ENCODE peak calls at places on chromosomes 3 and 15, in ten cellular contexts. C, S, M, E, F, R, U, B, P and A are unnamed samples.

GRCh38 chr3:192957441-192957951 is 39.8 kb upstream of the MB21D2 start:
- DNase-seq in C (peak; percentile 5), S (no peak), M (no peak), E (no peak), F (peak; percentile 78), R (no peak), U (no peak), B (no peak), P (no peak), A (no peak)

GRCh38 chr3:195559723-195560409 is 16.7 kb upstream of the PPP1R2 start:
- DNase-seq in C (no peak), S (peak; percentile 90), M (no peak), E (no peak), F (no peak), R (no peak), U (no peak), B (no peak), P (no peak), A (no peak)

GRCh38 chr3:195517030-195517429 is 26.1 kb downstream of the PPP1R2 start:
- DNase-seq in C (no peak), S (no peak), M (no peak), E (no peak), F (no peak), R (no peak), U (no peak), B (no peak), P (no peak), A (no peak)

GRCh38 chr3:105260385-105260784 is 106.3 kb upstream of the ALCAM start:
- DNase-seq in C (no peak), S (no peak), M (no peak), E (no peak), F (no peak), R (no peak), U (no peak), B (no peak), P (no peak), A (no peak)

GRCh38 chr3:44506961-44507360 is 29.5 kb upstream of the ZNF445 start:
- DNase-seq in C (no peak), S (no peak), M (no peak), E (no peak), F (no peak), R (no peak), U (no peak), B (no peak), P (no peak), A (no peak)

GRCh38 chr15:80580107-80580506 is 115.0 kb upstream of the ABHD17C start:
- DNase-seq in C (no peak), S (no peak), M (no peak), E (no peak), F (peak; percentile 82), R (no peak), U (no peak), B (no peak), P (no peak), A (no peak)

GRCh38 chr15:87416591-87417257 is 839.8 kb downstream of the NTRK3 start:
- DNase-seq in C (no peak), S (no peak), M (no peak), E (no peak), F (peak; percentile 60), R (no peak), U (no peak), B (no peak), P (no peak), A (no peak)

GRCh38 chr3:131361464-131362421 is 19.8 kb upstream of the NUDT16 start:
- DNase-seq in C (peak; percentile 21), S (peak; percentile 98), M (peak; percentile 11), E (peak; percentile 60), F (no peak), R (no peak), U (peak; percentile 9), B (peak; percentile 70), P (no peak), A (peak; percentile 68)

GRCh38 chr15:90099868-90100854 is 2.1 kb downstream of the IDH2 start:
- DNase-seq in C (peak; percentile 27), S (no peak), M (no peak), E (no peak), F (peak; percentile 13), R (no peak), U (no peak), B (no peak), P (no peak), A (peak; percentile 32)

GRCh38 chr3:41649129-41649739 is 312.7 kb downstream of the ULK4 start:
- DNase-seq in C (no peak), S (no peak), M (no peak), E (no peak), F (no peak), R (no peak), U (no peak), B (no peak), P (no peak), A (no peak)

GRCh38 chr3:56064684-56065083 is 403.6 kb downstream of the ERC2 start:
- DNase-seq in C (no peak), S (no peak), M (no peak), E (no peak), F (no peak), R (no peak), U (no peak), B (no peak), P (no peak), A (no peak)